ENCODE peak calls at places on chromosomes 4 and X, in ten cellular contexts. One of them, this sample, is unnamed.

GRCh38 chr4:93751410-93751809 is 77.1 kb upstream of the ATOH1 start:
- DNase-seq in transverse colon: no peak
- DNase-seq in lower leg skin: no peak
- DNase-seq in breast epithelium: no peak
- DNase-seq in esophagus squamous epithelium: no peak
- DNase-seq in suprapubic skin: no peak
- DNase-seq in HCT116: no peak
- DNase-seq in HepG2: no peak
- DNase-seq in Peyer's patch: no peak
- DNase-seq in right lobe of liver: no peak
- DNase-seq in this sample: no peak

GRCh38 chrX:1108451-1109445 is 103.7 kb downstream of the CRLF2 start:
- DNase-seq in transverse colon: no peak
- DNase-seq in lower leg skin: no peak
- DNase-seq in breast epithelium: peak
- DNase-seq in esophagus squamous epithelium: no peak
- DNase-seq in suprapubic skin: peak
- DNase-seq in HCT116: no peak
- DNase-seq in HepG2: no peak
- DNase-seq in Peyer's patch: no peak
- DNase-seq in right lobe of liver: no peak
- DNase-seq in this sample: no peak

GRCh38 chr4:7196731-7197130 is 4.4 kb downstream of the SORCS2 start:
- DNase-seq in transverse colon: no peak
- DNase-seq in lower leg skin: no peak
- DNase-seq in breast epithelium: peak
- DNase-seq in esophagus squamous epithelium: no peak
- DNase-seq in suprapubic skin: peak
- DNase-seq in HCT116: no peak
- DNase-seq in HepG2: no peak
- DNase-seq in Peyer's patch: no peak
- DNase-seq in right lobe of liver: peak
- DNase-seq in this sample: no peak

GRCh38 chr4:17376205-17376604 is 135.7 kb downstream of the QDPR start:
- DNase-seq in transverse colon: no peak
- DNase-seq in lower leg skin: no peak
- DNase-seq in breast epithelium: no peak
- DNase-seq in esophagus squamous epithelium: no peak
- DNase-seq in suprapubic skin: no peak
- DNase-seq in HCT116: no peak
- DNase-seq in HepG2: no peak
- DNase-seq in Peyer's patch: no peak
- DNase-seq in right lobe of liver: no peak
- DNase-seq in this sample: no peak

GRCh38 chr4:8238061-8238511 is 31.5 kb upstream of the HTRA3 start:
- DNase-seq in transverse colon: peak
- DNase-seq in lower leg skin: no peak
- DNase-seq in breast epithelium: no peak
- DNase-seq in esophagus squamous epithelium: no peak
- DNase-seq in suprapubic skin: no peak
- DNase-seq in HCT116: no peak
- DNase-seq in HepG2: no peak
- DNase-seq in Peyer's patch: peak
- DNase-seq in right lobe of liver: peak
- DNase-seq in this sample: no peak

GRCh38 chrX:115650916-115651315 is 89.9 kb downstream of the PLS3 start:
- DNase-seq in transverse colon: peak
- DNase-seq in lower leg skin: no peak
- DNase-seq in breast epithelium: no peak
- DNase-seq in esophagus squamous epithelium: no peak
- DNase-seq in suprapubic skin: no peak
- DNase-seq in HCT116: peak
- DNase-seq in HepG2: peak
- DNase-seq in Peyer's patch: no peak
- DNase-seq in right lobe of liver: no peak
- DNase-seq in this sample: peak

GRCh38 chrX:5646818-5647217 is 581.8 kb downstream of the NLGN4X start:
- DNase-seq in transverse colon: peak
- DNase-seq in lower leg skin: no peak
- DNase-seq in breast epithelium: no peak
- DNase-seq in esophagus squamous epithelium: peak
- DNase-seq in suprapubic skin: no peak
- DNase-seq in HCT116: no peak
- DNase-seq in HepG2: no peak
- DNase-seq in Peyer's patch: peak
- DNase-seq in right lobe of liver: no peak
- DNase-seq in this sample: no peak

GRCh38 chr4:1202526-1203378 is 30.4 kb upstream of the SPON2 start:
- DNase-seq in transverse colon: peak
- DNase-seq in lower leg skin: no peak
- DNase-seq in breast epithelium: no peak
- DNase-seq in esophagus squamous epithelium: no peak
- DNase-seq in suprapubic skin: no peak
- DNase-seq in HCT116: no peak
- DNase-seq in HepG2: no peak
- DNase-seq in Peyer's patch: peak
- DNase-seq in right lobe of liver: no peak
- DNase-seq in this sample: peak

GRCh38 chrX:49160908-49161307 is 1.6 kb upstream of the MAGIX start:
- DNase-seq in transverse colon: no peak
- DNase-seq in lower leg skin: no peak
- DNase-seq in breast epithelium: no peak
- DNase-seq in esophagus squamous epithelium: no peak
- DNase-seq in suprapubic skin: no peak
- DNase-seq in HCT116: no peak
- DNase-seq in HepG2: no peak
- DNase-seq in Peyer's patch: no peak
- DNase-seq in right lobe of liver: no peak
- DNase-seq in this sample: no peak

GRCh38 chrX:49165901-49166881 is 3.6 kb downstream of the MAGIX start:
- DNase-seq in transverse colon: peak
- DNase-seq in lower leg skin: peak
- DNase-seq in breast epithelium: peak
- DNase-seq in esophagus squamous epithelium: peak
- DNase-seq in suprapubic skin: peak
- DNase-seq in HCT116: peak
- DNase-seq in HepG2: no peak
- DNase-seq in Peyer's patch: peak
- DNase-seq in right lobe of liver: peak
- DNase-seq in this sample: peak

GRCh38 chrX:49164589-49165360 is 2.2 kb downstream of the MAGIX start:
- DNase-seq in transverse colon: no peak
- DNase-seq in lower leg skin: no peak
- DNase-seq in breast epithelium: no peak
- DNase-seq in esophagus squamous epithelium: no peak
- DNase-seq in suprapubic skin: no peak
- DNase-seq in HCT116: no peak
- DNase-seq in HepG2: no peak
- DNase-seq in Peyer's patch: no peak
- DNase-seq in right lobe of liver: no peak
- DNase-seq in this sample: no peak

GRCh38 chrX:49162620-49163019 is at the start of gene MAGIX:
- DNase-seq in transverse colon: no peak
- DNase-seq in lower leg skin: no peak
- DNase-seq in breast epithelium: no peak
- DNase-seq in esophagus squamous epithelium: no peak
- DNase-seq in suprapubic skin: no peak
- DNase-seq in HCT116: no peak
- DNase-seq in HepG2: no peak
- DNase-seq in Peyer's patch: no peak
- DNase-seq in right lobe of liver: peak
- DNase-seq in this sample: no peak

DNA sequence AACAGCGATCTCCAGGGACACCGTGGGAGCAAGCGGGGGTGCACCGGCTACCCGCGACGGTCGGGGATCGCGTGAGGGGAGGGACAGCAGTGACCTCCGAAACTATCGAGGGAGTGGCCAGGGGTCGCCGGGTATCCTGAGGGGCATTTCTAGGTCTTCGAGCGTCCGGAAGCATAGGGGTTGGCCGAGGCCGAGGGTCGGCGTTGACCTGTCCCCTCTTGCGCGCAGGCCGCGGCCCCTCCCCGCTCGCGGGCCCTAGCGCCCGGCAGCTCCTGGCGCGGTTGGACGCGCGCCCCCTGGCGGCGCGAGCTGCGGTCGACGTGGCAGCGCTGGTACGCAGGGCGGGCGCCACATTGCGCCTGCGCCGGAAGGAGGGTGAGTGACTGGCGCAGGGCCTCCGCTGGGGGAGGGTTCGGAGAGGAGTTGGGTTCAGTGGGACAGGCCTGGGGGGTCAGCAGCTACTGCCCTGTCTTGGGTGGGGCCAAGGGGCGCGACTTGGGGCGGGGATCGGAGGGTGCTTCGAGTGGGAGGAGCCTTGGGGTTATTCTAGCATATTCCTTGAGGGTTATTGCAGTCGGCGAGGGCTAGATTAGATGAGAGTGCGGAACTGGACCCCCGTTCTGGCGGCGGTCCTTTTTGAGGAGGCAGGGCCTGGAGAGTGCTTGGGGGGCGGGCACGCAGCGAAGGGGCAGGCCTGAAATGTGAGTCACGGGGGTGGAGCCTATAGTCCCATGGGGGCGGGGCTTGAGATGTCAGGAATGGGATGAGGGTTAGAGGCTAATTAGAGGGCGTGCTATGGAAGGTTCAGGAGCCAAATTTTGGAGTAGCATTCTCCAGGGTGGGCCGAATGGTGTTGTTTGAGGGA is 1.2 kb downstream of the MAGIX start:
- DNase-seq in transverse colon: peak
- DNase-seq in lower leg skin: peak
- DNase-seq in breast epithelium: peak
- DNase-seq in esophagus squamous epithelium: no peak
- DNase-seq in suprapubic skin: peak
- DNase-seq in HCT116: peak
- DNase-seq in HepG2: peak
- DNase-seq in Peyer's patch: peak
- DNase-seq in right lobe of liver: peak
- DNase-seq in this sample: peak
- TF ChIP-seq POLR2A in transverse colon: no peak
- TF ChIP-seq POLR2A in lower leg skin: no peak
- TF ChIP-seq POLR2A in breast epithelium: no peak
- TF ChIP-seq POLR2A in esophagus squamous epithelium: peak
- TF ChIP-seq POLR2A in suprapubic skin: no peak
- TF ChIP-seq POLR2A in HCT116: peak
- TF ChIP-seq POLR2A in HepG2: peak
- TF ChIP-seq POLR2A in Peyer's patch: peak
- TF ChIP-seq POLR2A in right lobe of liver: peak
- TF ChIP-seq POLR2A in this sample: peak

DNA sequence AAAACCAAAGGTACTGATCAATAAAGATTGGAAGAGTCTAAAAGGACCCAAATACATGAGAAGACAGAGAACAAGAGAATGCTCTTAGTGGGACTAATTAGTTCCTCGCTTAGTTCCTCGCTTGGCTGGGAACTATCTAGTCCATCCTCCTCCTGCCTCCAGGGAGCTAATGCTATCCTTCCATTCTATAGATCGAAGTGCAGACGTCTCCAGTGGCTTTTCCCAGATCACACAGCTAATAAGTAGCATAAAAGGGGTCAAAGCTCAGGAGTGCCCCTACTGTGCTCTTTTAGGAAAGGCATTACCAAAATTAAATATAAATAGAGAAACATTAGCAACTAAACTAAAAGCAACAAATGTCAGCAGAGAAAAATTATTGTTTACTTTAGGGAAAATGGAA is 42.3 kb upstream of the PPARGC1A start:
- DNase-seq in transverse colon: no peak
- DNase-seq in lower leg skin: no peak
- DNase-seq in breast epithelium: no peak
- DNase-seq in esophagus squamous epithelium: no peak
- DNase-seq in suprapubic skin: no peak
- DNase-seq in HCT116: no peak
- DNase-seq in HepG2: no peak
- DNase-seq in Peyer's patch: no peak
- DNase-seq in right lobe of liver: no peak
- DNase-seq in this sample: no peak
- H3K4me3 ChIP-seq in transverse colon: no peak
- H3K4me3 ChIP-seq in lower leg skin: no peak
- H3K4me3 ChIP-seq in breast epithelium: no peak
- H3K4me3 ChIP-seq in esophagus squamous epithelium: no peak
- H3K4me3 ChIP-seq in suprapubic skin: no peak
- H3K4me3 ChIP-seq in HCT116: no peak
- H3K4me3 ChIP-seq in HepG2: no peak
- H3K4me3 ChIP-seq in Peyer's patch: no peak
- H3K4me3 ChIP-seq in right lobe of liver: no peak
- H3K4me3 ChIP-seq in this sample: no peak

DNA sequence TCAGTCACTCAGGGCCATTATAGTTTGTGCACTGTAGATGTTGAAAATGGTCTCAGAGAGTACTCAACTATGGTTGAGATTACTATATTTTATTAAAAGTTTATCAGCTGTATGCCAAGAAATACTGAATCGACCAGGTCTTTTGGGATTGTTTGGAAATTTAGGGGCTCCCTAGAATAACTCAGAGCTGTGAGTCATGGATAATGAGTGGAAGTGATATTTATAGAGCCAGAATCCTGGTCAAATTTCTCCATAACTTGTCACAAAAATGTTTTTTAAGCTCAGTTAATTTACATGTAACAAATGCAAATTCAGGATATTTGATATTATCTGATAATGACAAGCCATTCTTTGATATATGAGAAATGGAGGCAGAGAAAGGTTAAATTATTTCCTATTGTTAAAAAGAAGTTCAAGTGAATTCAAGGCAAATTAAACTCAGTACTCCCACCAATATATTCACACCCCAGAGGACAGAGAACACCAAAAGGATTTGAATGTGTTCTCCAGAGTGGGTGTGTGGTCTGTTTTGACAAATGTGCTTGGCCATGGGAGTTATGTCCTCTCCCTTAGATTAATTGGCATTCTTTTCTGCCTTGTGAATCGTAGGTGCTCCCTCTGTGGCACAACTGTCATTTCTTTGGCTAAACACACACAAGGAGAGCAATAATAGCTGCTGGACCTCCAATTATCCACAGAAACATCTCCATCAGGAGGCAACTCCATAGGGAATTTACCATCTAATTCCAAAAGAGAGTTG is 37.7 kb downstream of the ARHGAP24 start:
- DNase-seq in transverse colon: no peak
- DNase-seq in lower leg skin: no peak
- DNase-seq in breast epithelium: no peak
- DNase-seq in esophagus squamous epithelium: no peak
- DNase-seq in suprapubic skin: no peak
- DNase-seq in HCT116: no peak
- DNase-seq in HepG2: no peak
- DNase-seq in Peyer's patch: no peak
- DNase-seq in right lobe of liver: no peak
- DNase-seq in this sample: no peak
- TF ChIP-seq CTCF in transverse colon: no peak
- TF ChIP-seq CTCF in lower leg skin: no peak
- TF ChIP-seq CTCF in breast epithelium: no peak
- TF ChIP-seq CTCF in esophagus squamous epithelium: no peak
- TF ChIP-seq CTCF in suprapubic skin: no peak
- TF ChIP-seq CTCF in HCT116: no peak
- TF ChIP-seq CTCF in HepG2: no peak
- TF ChIP-seq CTCF in Peyer's patch: no peak
- TF ChIP-seq CTCF in right lobe of liver: no peak
- TF ChIP-seq CTCF in this sample: no peak

DNA sequence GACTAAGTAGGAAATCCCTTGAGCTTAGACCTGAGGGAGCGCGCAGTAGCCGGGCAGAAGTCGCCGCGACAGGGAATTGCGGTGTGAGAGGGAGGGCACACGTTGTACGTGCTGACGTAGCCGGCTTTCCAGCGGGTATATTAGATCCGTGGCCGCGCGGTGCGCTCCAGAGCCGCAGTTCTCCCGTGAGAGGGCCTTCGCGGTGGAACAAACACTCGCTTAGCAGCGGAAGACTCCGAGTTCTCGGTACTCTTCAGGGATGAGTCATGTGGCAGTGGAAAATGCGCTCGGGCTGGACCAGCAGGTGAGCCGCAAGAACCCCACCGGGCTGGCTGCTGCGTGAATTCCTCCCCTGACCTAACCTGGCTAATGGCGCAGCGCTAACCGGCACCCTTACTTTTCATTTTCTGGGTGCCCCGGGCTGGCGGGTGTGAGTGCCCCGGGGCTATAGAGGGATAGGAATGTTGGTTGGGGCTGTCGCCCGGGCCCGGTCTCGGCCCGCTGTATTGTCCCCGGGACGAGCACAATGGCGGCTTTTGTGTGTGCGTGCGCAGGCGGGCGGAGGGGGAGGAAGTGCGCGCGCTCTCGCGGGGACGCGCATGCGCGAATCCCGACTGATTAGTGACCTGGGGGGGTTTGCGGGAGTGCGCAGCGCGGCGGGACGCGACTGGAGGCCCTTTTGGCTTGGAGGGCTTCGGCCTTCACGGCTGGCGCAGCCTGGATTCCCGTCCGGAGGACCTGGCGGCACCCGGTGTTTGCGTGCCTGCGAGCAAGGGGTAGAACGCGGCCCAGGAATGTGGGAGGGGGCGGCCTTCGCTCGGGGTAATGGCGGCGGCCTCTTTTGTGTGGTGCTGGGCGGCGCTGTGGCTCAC is at the start of gene DDX3X:
- DNase-seq in transverse colon: peak
- DNase-seq in lower leg skin: peak
- DNase-seq in breast epithelium: peak
- DNase-seq in esophagus squamous epithelium: peak
- DNase-seq in suprapubic skin: peak
- DNase-seq in HCT116: peak
- DNase-seq in HepG2: peak
- DNase-seq in Peyer's patch: peak
- DNase-seq in right lobe of liver: peak
- DNase-seq in this sample: peak
- TF ChIP-seq POLR2A in transverse colon: peak
- TF ChIP-seq POLR2A in lower leg skin: no peak
- TF ChIP-seq POLR2A in breast epithelium: peak
- TF ChIP-seq POLR2A in esophagus squamous epithelium: peak
- TF ChIP-seq POLR2A in suprapubic skin: peak
- TF ChIP-seq POLR2A in HCT116: peak
- TF ChIP-seq POLR2A in HepG2: peak
- TF ChIP-seq POLR2A in Peyer's patch: peak
- TF ChIP-seq POLR2A in right lobe of liver: peak
- TF ChIP-seq POLR2A in this sample: peak